ENCODE peak calls at places on chromosome 14, in four cellular contexts. One of them, this sample, is unnamed.

GRCh38 chr14:61533513-61534255 is 161.6 kb upstream of the HIF1A start:
- DNase-seq in SK-N-SH: no peak
- DNase-seq in K562: no peak
- DNase-seq in H1: no peak
- DNase-seq in this sample: no peak

GRCh38 chr14:78752789-78753188 is 582.6 kb downstream of the NRXN3 start:
- DNase-seq in SK-N-SH: no peak
- DNase-seq in K562: no peak
- DNase-seq in H1: no peak
- DNase-seq in this sample: no peak

GRCh38 chr14:97791906-97792305 is 994.7 kb downstream of the VRK1 start:
- DNase-seq in SK-N-SH: no peak
- DNase-seq in K562: no peak
- DNase-seq in H1: no peak
- DNase-seq in this sample: no peak

GRCh38 chr14:77340389-77340788 is 19.6 kb downstream of the GSTZ1 start:
- DNase-seq in SK-N-SH: no peak
- DNase-seq in K562: no peak
- DNase-seq in H1: peak; percentile 35
- DNase-seq in this sample: no peak

GRCh38 chr14:104526723-104527645 is 52.6 kb upstream of the C14orf180 start:
- DNase-seq in SK-N-SH: no peak
- DNase-seq in K562: no peak
- DNase-seq in H1: no peak
- DNase-seq in this sample: no peak

GRCh38 chr14:49882826-49883694 is 9.8 kb upstream of the ARF6 start:
- DNase-seq in SK-N-SH: no peak
- DNase-seq in K562: peak; percentile 64
- DNase-seq in H1: peak; percentile 42
- DNase-seq in this sample: no peak

GRCh38 chr14:101591121-101591520 is 29.8 kb downstream of the DIO3 start:
- DNase-seq in SK-N-SH: peak; percentile 9
- DNase-seq in K562: no peak
- DNase-seq in H1: peak; percentile 29
- DNase-seq in this sample: no peak

GRCh38 chr14:25836647-25837046 is 761.2 kb downstream of the NOVA1 start:
- DNase-seq in SK-N-SH: no peak
- DNase-seq in K562: no peak
- DNase-seq in H1: no peak
- DNase-seq in this sample: no peak

GRCh38 chr14:25015761-25016160 is 34.2 kb downstream of the STXBP6 start:
- DNase-seq in SK-N-SH: no peak
- DNase-seq in K562: no peak
- DNase-seq in H1: no peak
- DNase-seq in this sample: no peak

GRCh38 chr14:69573841-69574265 is 818 bp downstream of the CCDC177 start:
- DNase-seq in SK-N-SH: no peak
- DNase-seq in K562: no peak
- DNase-seq in H1: peak; percentile 60
- DNase-seq in this sample: peak; percentile 32

GRCh38 chr14:24313912-24314311 is 2.6 kb downstream of the LTB4R start:
- DNase-seq in SK-N-SH: no peak
- DNase-seq in K562: no peak
- DNase-seq in H1: no peak
- DNase-seq in this sample: no peak

DNA sequence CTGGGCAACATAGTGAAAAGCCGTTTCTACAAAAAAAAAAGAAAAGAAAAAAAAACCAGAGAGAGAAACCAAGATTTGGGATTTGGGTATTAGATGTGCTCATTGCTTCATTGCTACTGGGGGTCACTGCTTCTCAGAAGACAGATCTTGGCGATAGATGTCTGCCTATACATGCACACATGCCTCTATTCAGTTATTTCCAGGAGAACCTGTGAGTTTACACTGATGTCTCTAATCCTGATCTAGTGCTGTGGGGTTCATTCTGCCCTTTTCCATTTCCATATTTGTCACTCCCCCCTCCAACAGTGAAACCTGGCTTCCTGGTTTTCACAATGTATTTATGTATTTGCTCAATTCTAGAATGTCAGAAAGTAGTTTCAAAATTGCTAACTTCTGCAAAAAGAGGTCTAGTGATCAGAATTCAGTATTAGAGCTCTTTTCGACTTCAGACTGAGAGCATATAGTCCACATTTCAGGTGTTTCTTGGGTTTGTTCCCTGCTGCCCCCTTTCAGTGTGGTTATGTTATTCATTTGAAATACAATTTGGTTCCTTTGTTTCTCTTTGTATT is 111.0 kb downstream of the SLC25A47 start:
- DNase-seq in SK-N-SH: no peak
- DNase-seq in K562: no peak
- DNase-seq in H1: no peak
- DNase-seq in this sample: no peak
- TF ChIP-seq TEAD4 in SK-N-SH: no peak
- TF ChIP-seq TEAD4 in K562: no peak
- TF ChIP-seq TEAD4 in H1: no peak
- TF ChIP-seq TEAD4 in this sample: no peak

DNA sequence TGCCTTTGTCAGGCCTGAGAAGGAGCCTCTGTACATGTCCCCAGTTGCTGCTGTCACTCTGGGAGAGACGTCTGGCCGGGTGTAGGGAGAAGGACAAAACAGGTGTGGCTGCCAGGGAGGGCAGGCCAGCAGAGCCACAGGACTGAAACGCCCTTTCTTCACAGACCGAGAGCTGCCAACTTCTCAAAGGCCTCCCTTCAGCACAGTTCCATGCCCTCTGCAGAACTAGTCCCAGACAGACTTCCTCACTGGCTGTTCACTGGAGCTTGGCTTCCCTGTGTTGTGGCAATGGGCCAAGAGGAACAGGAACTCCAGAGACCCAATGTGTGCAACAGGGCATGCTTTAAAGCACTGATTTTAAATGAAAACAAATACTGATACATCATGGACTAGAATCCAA is 50.7 kb upstream of the PNMA1 start:
- DNase-seq in SK-N-SH: no peak
- DNase-seq in K562: no peak
- DNase-seq in H1: no peak
- DNase-seq in this sample: no peak
- TF ChIP-seq TEAD4 in SK-N-SH: no peak
- TF ChIP-seq TEAD4 in K562: no peak
- TF ChIP-seq TEAD4 in H1: no peak
- TF ChIP-seq TEAD4 in this sample: no peak

GRCh38 chr14:54881761-54882401 is 20.7 kb downstream of the GCH1 start:
- DNase-seq in SK-N-SH: no peak
- DNase-seq in K562: no peak
- DNase-seq in H1: no peak
- DNase-seq in this sample: no peak
- TF ChIP-seq TEAD4 in SK-N-SH: no peak
- TF ChIP-seq TEAD4 in K562: no peak
- TF ChIP-seq TEAD4 in H1: no peak
- TF ChIP-seq TEAD4 in this sample: no peak

GRCh38 chr14:96688629-96689028 is 108.6 kb upstream of the VRK1 start:
- DNase-seq in SK-N-SH: no peak
- DNase-seq in K562: no peak
- DNase-seq in H1: no peak
- DNase-seq in this sample: no peak
- TF ChIP-seq TEAD4 in SK-N-SH: no peak
- TF ChIP-seq TEAD4 in K562: no peak
- TF ChIP-seq TEAD4 in H1: no peak
- TF ChIP-seq TEAD4 in this sample: no peak

GRCh38 chr14:91796622-91797347 is 64.9 kb upstream of the CATSPERB start:
- DNase-seq in SK-N-SH: no peak
- DNase-seq in K562: no peak
- DNase-seq in H1: no peak
- DNase-seq in this sample: no peak
- TF ChIP-seq TEAD4 in SK-N-SH: no peak
- TF ChIP-seq TEAD4 in K562: no peak
- TF ChIP-seq TEAD4 in H1: no peak
- TF ChIP-seq TEAD4 in this sample: no peak

GRCh38 chr14:20306079-20306423 is 300 bp upstream of the TTC5 start:
- DNase-seq in SK-N-SH: no peak
- DNase-seq in K562: no peak
- DNase-seq in H1: no peak
- DNase-seq in this sample: no peak
- TF ChIP-seq TEAD4 in SK-N-SH: no peak
- TF ChIP-seq TEAD4 in K562: no peak
- TF ChIP-seq TEAD4 in H1: no peak
- TF ChIP-seq TEAD4 in this sample: no peak

GRCh38 chr14:21974741-21975140 is 301.1 kb upstream of the OR4E1 start:
- DNase-seq in SK-N-SH: no peak
- DNase-seq in K562: no peak
- DNase-seq in H1: no peak
- DNase-seq in this sample: no peak

GRCh38 chr14:21978999-21979314 is 305.3 kb upstream of the OR4E1 start:
- DNase-seq in SK-N-SH: no peak
- DNase-seq in K562: no peak
- DNase-seq in H1: no peak
- DNase-seq in this sample: no peak

GRCh38 chr14:21978184-21978998 is 304.8 kb upstream of the OR4E1 start:
- DNase-seq in SK-N-SH: peak; percentile 33
- DNase-seq in K562: peak; percentile 44
- DNase-seq in H1: peak; percentile 84
- DNase-seq in this sample: peak; percentile 67
- TF ChIP-seq TEAD4 in SK-N-SH: no peak
- TF ChIP-seq TEAD4 in K562: no peak
- TF ChIP-seq TEAD4 in H1: no peak
- TF ChIP-seq TEAD4 in this sample: no peak

DNA sequence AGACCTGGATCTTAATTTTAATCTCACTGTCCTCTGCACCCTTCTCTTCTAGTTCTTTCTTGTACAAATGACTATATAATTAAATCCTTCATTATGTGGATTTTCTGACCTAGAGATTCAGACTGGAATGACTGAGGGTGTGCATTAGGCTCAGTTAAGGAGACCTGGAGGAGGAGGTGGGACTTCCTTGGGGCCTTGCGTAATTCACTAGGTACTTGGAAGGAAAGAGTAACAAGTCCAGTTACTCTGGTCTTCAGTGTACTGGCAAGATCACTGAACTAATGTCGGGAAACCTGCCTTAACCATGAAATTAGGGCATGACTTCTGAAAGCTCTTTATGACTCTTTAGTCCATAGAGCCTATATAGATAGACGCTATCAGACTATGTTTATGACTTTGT is 441.4 kb downstream of the EGLN3 start:
- DNase-seq in SK-N-SH: no peak
- DNase-seq in K562: no peak
- DNase-seq in H1: no peak
- DNase-seq in this sample: no peak
- TF ChIP-seq TEAD4 in SK-N-SH: no peak
- TF ChIP-seq TEAD4 in K562: no peak
- TF ChIP-seq TEAD4 in H1: no peak
- TF ChIP-seq TEAD4 in this sample: no peak

GRCh38 chr14:100056964-100057817 is 8.0 kb upstream of the EVL start:
- DNase-seq in SK-N-SH: no peak
- DNase-seq in K562: peak; percentile 33
- DNase-seq in H1: no peak
- DNase-seq in this sample: no peak
- TF ChIP-seq TEAD4 in SK-N-SH: no peak
- TF ChIP-seq TEAD4 in K562: no peak
- TF ChIP-seq TEAD4 in H1: no peak
- TF ChIP-seq TEAD4 in this sample: no peak

GRCh38 chr14:89364316-89364715 is 52.7 kb downstream of the FOXN3 start:
- DNase-seq in SK-N-SH: no peak
- DNase-seq in K562: no peak
- DNase-seq in H1: no peak
- DNase-seq in this sample: no peak

GRCh38 chr14:89368490-89369477 is 48.2 kb downstream of the FOXN3 start:
- DNase-seq in SK-N-SH: no peak
- DNase-seq in K562: no peak
- DNase-seq in H1: no peak
- DNase-seq in this sample: no peak

GRCh38 chr14:89367449-89368120 is 49.4 kb downstream of the FOXN3 start:
- DNase-seq in SK-N-SH: no peak
- DNase-seq in K562: no peak
- DNase-seq in H1: no peak
- DNase-seq in this sample: no peak

GRCh38 chr14:89365071-89365801 is 51.8 kb downstream of the FOXN3 start:
- DNase-seq in SK-N-SH: no peak
- DNase-seq in K562: no peak
- DNase-seq in H1: no peak
- DNase-seq in this sample: no peak

DNA sequence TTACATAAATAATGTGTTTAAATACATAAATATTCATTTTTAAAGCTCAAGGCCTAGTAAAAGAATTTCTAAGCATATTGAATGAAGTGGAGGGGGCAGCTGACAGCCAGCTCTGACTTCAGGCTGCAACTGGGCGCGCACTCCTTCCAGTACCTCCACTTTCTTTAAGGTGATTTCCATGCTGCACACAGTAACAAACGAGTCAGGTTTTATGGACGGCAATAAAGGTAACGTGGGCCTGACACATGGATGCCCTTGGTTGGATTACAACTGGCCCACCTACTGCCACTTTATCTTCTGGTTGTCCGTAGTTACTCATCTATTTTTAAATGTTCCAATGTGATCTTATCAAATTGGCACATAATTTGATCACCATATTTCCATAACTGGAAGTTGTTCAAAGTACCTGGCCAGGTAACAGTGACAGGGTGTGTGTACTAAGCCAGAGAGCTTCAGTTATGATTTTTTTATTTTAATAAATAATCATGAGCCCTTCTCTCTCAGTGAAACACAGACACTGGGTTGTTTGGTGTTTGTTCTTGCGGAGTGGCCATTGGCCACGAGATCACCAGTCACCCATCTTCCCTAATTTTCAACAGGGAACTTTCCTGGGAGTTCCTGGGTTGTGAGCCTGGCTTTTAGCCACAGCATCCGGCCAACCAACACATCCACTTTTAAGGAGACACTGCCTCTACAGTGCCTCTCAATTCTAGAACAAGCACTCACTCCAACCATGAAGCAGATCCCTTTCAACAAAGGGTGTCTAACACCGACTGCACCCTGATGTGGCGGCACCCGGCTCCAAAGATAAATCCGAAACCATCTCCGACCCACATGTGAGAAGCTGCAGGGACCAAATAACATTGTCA is 50.2 kb downstream of the FOXN3 start:
- DNase-seq in SK-N-SH: no peak
- DNase-seq in K562: no peak
- DNase-seq in H1: peak; percentile 31
- DNase-seq in this sample: no peak
- TF ChIP-seq TEAD4 in SK-N-SH: no peak
- TF ChIP-seq TEAD4 in K562: no peak
- TF ChIP-seq TEAD4 in H1: no peak
- TF ChIP-seq TEAD4 in this sample: no peak

This sample was measured in WTC11.